ENCODE peak calls at places on chromosome 16, in five cellular contexts. C is GM04503, S is GM06990, T is DMS79 treated with DMSO at 0.1 percent for 48 hours, G is astrocyte of the cerebellum. U is an unnamed sample.
A peak's percentile ranks its signal among the peaks of the same experiment; 100 is the strongest.

GRCh38 chr16:70808371-70808770 is 7.4 kb upstream of the VAC14 start:
- DNase-seq in C (no peak), S (no peak), T (no peak), G (no peak), U (no peak)

GRCh38 chr16:28038401-28038800 is 25.1 kb downstream of the GSG1L start:
- DNase-seq in C (no peak), S (no peak), T (peak; percentile 1), G (no peak), U (no peak)

GRCh38 chr16:23570992-23571632 is 13.6 kb downstream of the UBFD1 start:
- DNase-seq in C (no peak), S (peak; percentile 20), T (no peak), G (no peak), U (no peak)

GRCh38 chr16:83248735-83249469 is 558.9 kb upstream of the HSBP1 start:
- DNase-seq in C (peak; percentile 27), S (no peak), T (no peak), G (no peak), U (no peak)

GRCh38 chr16:3951861-3952332 is 71.4 kb upstream of the CREBBP start:
- DNase-seq in C (no peak), S (no peak), T (no peak), G (peak; percentile 59), U (no peak)

GRCh38 chr16:78048319-78048718 is 26.0 kb downstream of the CLEC3A start:
- DNase-seq in C (no peak), S (no peak), T (no peak), G (no peak), U (no peak)

GRCh38 chr16:2701713-2702437 is 18.1 kb downstream of the PRSS27 start:
- DNase-seq in C (no peak), S (no peak), T (no peak), G (no peak), U (no peak)

GRCh38 chr16:24253192-24253591 is 2.9 kb upstream of the CACNG3 start:
- DNase-seq in C (peak; percentile 0), S (peak; percentile 21), T (peak; percentile 4), G (no peak), U (peak; percentile 72)

GRCh38 chr16:82580293-82580900 is 46.4 kb upstream of the CDH13 start:
- DNase-seq in C (no peak), S (no peak), T (no peak), G (peak; percentile 12), U (peak; percentile 26)

GRCh38 chr16:68646948-68647659 is 2.0 kb downstream of the CDH3 start:
- DNase-seq in C (no peak), S (no peak), T (peak; percentile 67), G (no peak), U (no peak)

GRCh38 chr16:82004651-82005490 is 6.4 kb downstream of the SDR42E1 start:
- DNase-seq in C (no peak), S (no peak), T (no peak), G (no peak), U (peak; percentile 28)

GRCh38 chr16:50671644-50672260 is 9.4 kb downstream of the SNX20 start:
- DNase-seq in C (no peak), S (no peak), T (peak; percentile 1), G (no peak), U (peak; percentile 62)

GRCh38 chr16:15032547-15033308 is 23.1 kb downstream of the NTAN1 start:
- DNase-seq in C (no peak), S (no peak), T (peak; percentile 13), G (peak; percentile 42), U (no peak)

GRCh38 chr16:28192811-28193529 is 18.8 kb downstream of the XPO6 start:
- DNase-seq in C (no peak), S (peak; percentile 59), T (no peak), G (no peak), U (no peak)

GRCh38 chr16:55040366-55041086 is 109.9 kb downstream of the IRX5 start:
- DNase-seq in C (no peak), S (no peak), T (no peak), G (no peak), U (no peak)

GRCh38 chr16:18833707-18834505 is 32.6 kb upstream of the ARL6IP1 start:
- DNase-seq in C (no peak), S (no peak), T (no peak), G (no peak), U (no peak)

GRCh38 chr16:56669840-56670639 is 426 bp downstream of the MT1H start:
- DNase-seq in C (no peak), S (no peak), T (no peak), G (no peak), U (no peak)

GRCh38 chr16:90083139-90083538 is 6.0 kb upstream of the PRDM7 start:
- DNase-seq in C (no peak), S (no peak), T (no peak), G (no peak), U (no peak)

GRCh38 chr16:78788276-78788675 is 688.8 kb downstream of the WWOX start:
- DNase-seq in C (no peak), S (no peak), T (no peak), G (no peak), U (no peak)

GRCh38 chr16:440627-441026 is 15.2 kb downstream of the RAB11FIP3 start:
- DNase-seq in C (no peak), S (no peak), T (no peak), G (no peak), U (no peak)

GRCh38 chr16:85989863-85990643 is 91.1 kb downstream of the IRF8 start:
- DNase-seq in C (no peak), S (no peak), T (no peak), G (no peak), U (no peak)

GRCh38 chr16:7651803-7652570 is 319.3 kb downstream of the RBFOX1 start:
- DNase-seq in C (no peak), S (no peak), T (no peak), G (no peak), U (no peak)

GRCh38 chr16:89358030-89359005 is 132.0 kb downstream of the ANKRD11 start:
- DNase-seq in C (no peak), S (no peak), T (no peak), G (no peak), U (no peak)

GRCh38 chr16:53041196-53041977 is 11.3 kb downstream of the CHD9NB start:
- DNase-seq in C (no peak), S (no peak), T (peak; percentile 25), G (no peak), U (peak; percentile 55)

GRCh38 chr16:21033707-21034106 is 116.9 kb downstream of the DNAH3 start:
- DNase-seq in C (no peak), S (no peak), T (no peak), G (no peak), U (peak; percentile 23)

GRCh38 chr16:85583491-85584181 is 29.5 kb upstream of the GSE1 start:
- DNase-seq in C (peak; percentile 73), S (no peak), T (no peak), G (no peak), U (no peak)

GRCh38 chr16:19613834-19614233 is 58.3 kb downstream of the VPS35L start:
- DNase-seq in C (no peak), S (no peak), T (no peak), G (no peak), U (no peak)

GRCh38 chr16:911604-912321 is 59.0 kb downstream of the LMF1 start:
- DNase-seq in C (no peak), S (no peak), T (no peak), G (no peak), U (no peak)

GRCh38 chr16:70163596-70163995 is 10.0 kb upstream of the CLEC18C start:
- DNase-seq in C (no peak), S (no peak), T (no peak), G (no peak), U (no peak)

GRCh38 chr16:20409398-20410152 is at the start of gene ACSM5:
- DNase-seq in C (no peak), S (no peak), T (peak; percentile 41), G (no peak), U (no peak)

GRCh38 chr16:88772871-88773811 is 11.9 kb downstream of the PIEZO1 start:
- DNase-seq in C (peak; percentile 87), S (no peak), T (no peak), G (peak; percentile 62), U (peak; percentile 71)

GRCh38 chr16:88685156-88686061 is 898 bp downstream of the SNAI3 start:
- DNase-seq in C (no peak), S (peak; percentile 74), T (no peak), G (no peak), U (peak; percentile 31)

GRCh38 chr16:23014592-23014991 is 134.7 kb downstream of the USP31 start:
- DNase-seq in C (no peak), S (no peak), T (no peak), G (no peak), U (no peak)

GRCh38 chr16:81513204-81514040 is 68.8 kb downstream of the CMIP start:
- DNase-seq in C (no peak), S (no peak), T (no peak), G (peak; percentile 46), U (no peak)

GRCh38 chr16:86365513-86366040 is 144.8 kb upstream of the FOXF1 start:
- DNase-seq in C (no peak), S (no peak), T (no peak), G (no peak), U (no peak)

GRCh38 chr16:71214771-71215381 is 15.6 kb downstream of the HYDIN start:
- DNase-seq in C (no peak), S (no peak), T (no peak), G (no peak), U (no peak)

GRCh38 chr16:55179858-55180585 is 144.0 kb upstream of the IRX6 start:
- DNase-seq in C (no peak), S (no peak), T (peak; percentile 90), G (no peak), U (no peak)

GRCh38 chr16:25155553-25156460 is 44.3 kb downstream of the LCMT1 start:
- DNase-seq in C (no peak), S (no peak), T (no peak), G (no peak), U (no peak)

GRCh38 chr16:49592507-49593422 is 219.2 kb downstream of the C16orf78 start:
- DNase-seq in C (no peak), S (no peak), T (no peak), G (no peak), U (peak; percentile 44)

GRCh38 chr16:85080923-85081498 is 31.3 kb downstream of the CIBAR2 start:
- DNase-seq in C (no peak), S (no peak), T (no peak), G (no peak), U (no peak)

U was measured in WERI-Rb-1.